ENCODE peak calls at places on chromosomes 7 and 10, in four cellular contexts. One of them, this sample, is unnamed.

GRCh38 chr7:156783864-156784263 is 109.1 kb downstream of the LMBR1 start:
- DNase-seq in A549: no peak
- DNase-seq in K562: no peak
- DNase-seq in HepG2: no peak
- DNase-seq in this sample: no peak

GRCh38 chr10:132813560-132814468 is 27.9 kb upstream of the NKX6-2 start:
- DNase-seq in HepG2: no peak
- DNase-seq in K562: no peak
- DNase-seq in A549: no peak
- DNase-seq in this sample: no peak

GRCh38 chr10:2921956-2922680 is 145.2 kb upstream of the PFKP start:
- DNase-seq in A549: peak
- DNase-seq in HepG2: no peak
- DNase-seq in K562: no peak
- DNase-seq in this sample: no peak

GRCh38 chr10:131852161-131852822 is 48.5 kb upstream of the PPP2R2D start:
- DNase-seq in HepG2: no peak
- DNase-seq in A549: no peak
- DNase-seq in K562: no peak
- DNase-seq in this sample: peak

GRCh38 chr7:75649462-75649861 is 89.3 kb downstream of the HIP1 start:
- DNase-seq in HepG2: no peak
- DNase-seq in A549: peak
- DNase-seq in K562: no peak
- DNase-seq in this sample: peak

GRCh38 chr7:101547022-101547915 is 81.8 kb downstream of the MYL10 start:
- DNase-seq in A549: no peak
- DNase-seq in K562: no peak
- DNase-seq in HepG2: no peak
- DNase-seq in this sample: no peak

GRCh38 chr10:60962946-60963345 is 19.0 kb upstream of the RHOBTB1 start:
- DNase-seq in K562: no peak
- DNase-seq in A549: no peak
- DNase-seq in HepG2: no peak
- DNase-seq in this sample: no peak

GRCh38 chr7:96184783-96185182 is 137.1 kb downstream of the SLC25A13 start:
- DNase-seq in HepG2: no peak
- DNase-seq in A549: no peak
- DNase-seq in K562: no peak
- DNase-seq in this sample: no peak

GRCh38 chr7:128010392-128011078 is 20.7 kb downstream of the LRRC4 start:
- DNase-seq in HepG2: no peak
- DNase-seq in K562: no peak
- DNase-seq in A549: no peak
- DNase-seq in this sample: no peak

GRCh38 chr10:103712898-103713498 is 142.4 kb downstream of the SH3PXD2A start:
- DNase-seq in K562: peak
- DNase-seq in A549: peak
- DNase-seq in HepG2: peak
- DNase-seq in this sample: peak

GRCh38 chr10:132464256-132465192 is 67.5 kb downstream of the PWWP2B start:
- DNase-seq in A549: no peak
- DNase-seq in K562: no peak
- DNase-seq in HepG2: no peak
- DNase-seq in this sample: no peak

GRCh38 chr10:90579602-90580242 is 278.1 kb downstream of the HTR7 start:
- DNase-seq in HepG2: peak
- DNase-seq in K562: no peak
- DNase-seq in A549: peak
- DNase-seq in this sample: peak

GRCh38 chr10:60206735-60207134 is 182.9 kb downstream of the ANK3 start:
- DNase-seq in A549: no peak
- DNase-seq in K562: no peak
- DNase-seq in HepG2: no peak
- DNase-seq in this sample: no peak

GRCh38 chr7:21013765-21014502 is 227.2 kb upstream of the SP8 start:
- DNase-seq in A549: no peak
- DNase-seq in HepG2: no peak
- DNase-seq in K562: no peak
- DNase-seq in this sample: no peak

GRCh38 chr7:42720871-42721835 is 190.7 kb downstream of the C7orf25 start:
- DNase-seq in A549: no peak
- DNase-seq in K562: no peak
- DNase-seq in HepG2: no peak
- DNase-seq in this sample: no peak

GRCh38 chr7:154812027-154812426 is 190.9 kb downstream of the PAXIP1 start:
- DNase-seq in A549: no peak
- DNase-seq in HepG2: no peak
- DNase-seq in K562: no peak
- DNase-seq in this sample: no peak

GRCh38 chr10:92238586-92239098 is 52.2 kb downstream of the CPEB3 start:
- DNase-seq in HepG2: peak
- DNase-seq in K562: peak
- DNase-seq in A549: peak
- DNase-seq in this sample: no peak

GRCh38 chr10:14635049-14635710 is 139.5 kb downstream of the FAM107B start:
- DNase-seq in A549: no peak
- DNase-seq in HepG2: no peak
- DNase-seq in K562: no peak
- DNase-seq in this sample: no peak

GRCh38 chr10:62662471-62662870 is 142.0 kb upstream of the ADO start:
- DNase-seq in A549: no peak
- DNase-seq in HepG2: no peak
- DNase-seq in K562: no peak
- DNase-seq in this sample: no peak

GRCh38 chr7:118735436-118735835 is 510.9 kb downstream of the ANKRD7 start:
- DNase-seq in K562: no peak
- DNase-seq in A549: no peak
- DNase-seq in HepG2: no peak
- DNase-seq in this sample: no peak

GRCh38 chr10:84348860-84349259 is 20.5 kb downstream of the CCSER2 start:
- DNase-seq in A549: no peak
- DNase-seq in HepG2: no peak
- DNase-seq in K562: no peak
- DNase-seq in this sample: no peak

DNA sequence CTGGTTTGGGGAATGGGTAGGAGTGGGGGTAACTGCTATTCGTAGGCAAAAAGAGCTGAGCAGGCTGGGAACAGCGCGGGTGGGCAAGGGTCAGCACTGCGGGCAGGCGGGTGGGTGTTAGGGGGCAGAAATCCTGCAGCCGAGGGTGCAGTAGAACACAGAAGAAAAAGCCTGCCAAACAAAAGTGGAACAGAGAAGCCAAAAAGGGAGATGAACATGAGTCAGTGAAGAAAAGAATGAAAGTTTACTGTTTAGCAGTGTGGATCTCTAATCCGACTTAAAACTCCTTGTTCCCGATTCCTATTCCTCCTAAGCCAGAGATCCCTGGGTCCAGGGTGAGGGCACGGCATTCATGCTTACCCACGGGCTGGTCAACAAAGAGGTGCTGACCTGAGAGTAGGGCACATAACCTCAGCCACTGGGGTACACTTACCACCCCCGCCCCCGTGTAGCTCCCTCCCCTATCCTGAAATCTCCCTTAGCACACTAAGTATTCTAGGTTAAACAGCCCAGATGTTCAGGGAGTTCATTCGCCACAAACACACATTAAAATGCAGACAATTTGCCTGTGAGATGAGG is 27.1 kb downstream of the PRSS2 start:
- DNase-seq in K562: peak
- DNase-seq in A549: no peak
- DNase-seq in HepG2: no peak
- DNase-seq in this sample: no peak
- TF ChIP-seq MAFK in K562: no peak
- TF ChIP-seq MAFK in A549: no peak
- TF ChIP-seq MAFK in HepG2: no peak
- TF ChIP-seq MAFK in this sample: no peak

GRCh38 chr7:120473352-120473751 is 200.4 kb downstream of the KCND2 start:
- DNase-seq in HepG2: no peak
- DNase-seq in K562: no peak
- DNase-seq in A549: no peak
- DNase-seq in this sample: no peak
- TF ChIP-seq KDM1A in HepG2: no peak
- TF ChIP-seq KDM1A in K562: no peak
- TF ChIP-seq KDM1A in A549: no peak
- TF ChIP-seq KDM1A in this sample: no peak

GRCh38 chr7:40506158-40506557 is 371.4 kb downstream of the SUGCT start:
- DNase-seq in HepG2: no peak
- DNase-seq in A549: no peak
- DNase-seq in K562: no peak
- DNase-seq in this sample: no peak

GRCh38 chr7:40509301-40509700 is 374.5 kb downstream of the SUGCT start:
- DNase-seq in A549: no peak
- DNase-seq in HepG2: no peak
- DNase-seq in K562: no peak
- DNase-seq in this sample: no peak

GRCh38 chr7:40502359-40502758 is 367.6 kb downstream of the SUGCT start:
- DNase-seq in HepG2: no peak
- DNase-seq in K562: no peak
- DNase-seq in A549: no peak
- DNase-seq in this sample: no peak

DNA sequence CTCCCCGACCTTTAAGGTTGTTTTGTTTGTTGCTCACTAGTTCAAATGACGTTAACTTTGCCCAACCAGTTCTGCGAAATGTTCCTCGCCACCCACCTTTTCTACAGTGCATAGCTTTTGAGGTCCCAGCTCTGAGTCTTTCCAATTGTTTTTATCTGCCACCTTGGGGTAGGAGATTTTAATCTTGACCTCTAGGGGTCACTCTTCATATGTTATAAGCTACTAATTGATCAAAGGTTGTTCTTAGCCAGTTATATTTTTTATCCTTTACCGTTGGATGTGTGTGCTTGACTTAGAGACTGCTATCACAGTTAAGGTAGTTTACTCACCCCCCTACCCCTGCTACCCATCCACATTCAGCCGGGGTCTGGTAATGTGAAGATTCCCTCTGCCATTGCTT is 372.4 kb downstream of the SUGCT start:
- DNase-seq in A549: peak
- DNase-seq in HepG2: peak
- DNase-seq in K562: no peak
- DNase-seq in this sample: no peak
- TF ChIP-seq MAFK in A549: no peak
- TF ChIP-seq MAFK in HepG2: no peak
- TF ChIP-seq MAFK in K562: no peak
- TF ChIP-seq MAFK in this sample: no peak

GRCh38 chr10:37703833-37704382 is 153.5 kb downstream of the ZNF248 start:
- DNase-seq in HepG2: no peak
- DNase-seq in A549: no peak
- DNase-seq in K562: no peak
- DNase-seq in this sample: no peak
- TF ChIP-seq KDM1A in HepG2: no peak
- TF ChIP-seq KDM1A in A549: no peak
- TF ChIP-seq KDM1A in K562: no peak
- TF ChIP-seq KDM1A in this sample: no peak

GRCh38 chr7:33726582-33726981 is 178.8 kb upstream of the BMPER start:
- DNase-seq in A549: no peak
- DNase-seq in HepG2: no peak
- DNase-seq in K562: no peak
- DNase-seq in this sample: no peak
- TF ChIP-seq MAFK in A549: no peak
- TF ChIP-seq MAFK in HepG2: no peak
- TF ChIP-seq MAFK in K562: no peak
- TF ChIP-seq MAFK in this sample: no peak

GRCh38 chr7:94700926-94701554 is 45.1 kb upstream of the SGCE start:
- DNase-seq in HepG2: peak
- DNase-seq in A549: no peak
- DNase-seq in K562: no peak
- DNase-seq in this sample: no peak
- TF ChIP-seq KDM1A in HepG2: no peak
- TF ChIP-seq KDM1A in A549: no peak
- TF ChIP-seq KDM1A in K562: no peak
- TF ChIP-seq KDM1A in this sample: no peak

This sample was measured in H1.